ENCODE peak calls at places on chromosomes 4 and X, in four cellular contexts. B is kidney tubule cell, H is GM04504, Q is left lung. V is an unnamed sample.

GRCh38 chr4:44145868-44146267 is 302.7 kb downstream of the KCTD8 start:
- DNase-seq in Q (no peak), B (peak; percentile 46), H (no peak), V (no peak)

GRCh38 chr4:3041192-3042142 is 32.9 kb downstream of the HTT-AS start:
- DNase-seq in B (peak; percentile 77), H (peak; percentile 22), Q (peak; percentile 63), V (peak; percentile 49)

GRCh38 chrX:65536291-65536690 is 1.7 kb upstream of the LAS1L start:
- DNase-seq in B (no peak), H (no peak), Q (no peak), V (no peak)

GRCh38 chr4:151236036-151236435 is 40.9 kb upstream of the PRSS48 start:
- DNase-seq in H (no peak), Q (no peak), B (no peak), V (no peak)

GRCh38 chr4:60744767-60745166 is 455.4 kb upstream of the ADGRL3 start:
- DNase-seq in Q (no peak), H (no peak), B (no peak), V (no peak)

GRCh38 chr4:76984127-76984526 is 34.6 kb downstream of the SEPTIN11 start:
- DNase-seq in Q (no peak), H (no peak), B (no peak), V (no peak)

GRCh38 chr4:126004936-126005335 is 690.2 kb downstream of the FAT4 start:
- DNase-seq in Q (no peak), H (peak; percentile 4), B (peak; percentile 34), V (no peak)

GRCh38 chr4:104345598-104346242 is 149.0 kb downstream of the CXXC4 start:
- DNase-seq in B (no peak), Q (no peak), H (no peak), V (no peak)

GRCh38 chr4:41363384-41363981 is 106.8 kb downstream of the UCHL1 start:
- DNase-seq in B (peak; percentile 85), Q (no peak), H (peak; percentile 76), V (no peak)

GRCh38 chrX:5537098-5537497 is 691.6 kb downstream of the NLGN4X start:
- DNase-seq in Q (no peak), B (no peak), H (no peak), V (no peak)

GRCh38 chr4:187167126-187167525 is 443.5 kb upstream of the FAT1 start:
- DNase-seq in B (no peak), H (no peak), Q (no peak), V (no peak)

GRCh38 chr4:7783560-7783959 is 156.1 kb downstream of the AFAP1 start:
- DNase-seq in B (no peak), Q (no peak), H (no peak), V (no peak)